ENCODE peak calls at places on chromosomes 16 and 17, in eight cellular contexts. N is body of pancreas, X is cardiac muscle cell, L is neural progenitor cell, C is heart right ventricle, E is endodermal cell, Y is GM23248, U is ascending aorta. R is an unnamed sample.

GRCh38 chr16:62596101-62596500 is 559.9 kb upstream of the CDH8 start:
- DNase-seq in N (no peak), X (no peak), L (peak), C (no peak), E (no peak), Y (no peak), U (no peak), R (no peak)

GRCh38 chr16:82138478-82139285 is 31.3 kb downstream of the MPHOSPH6 start:
- DNase-seq in N (no peak), X (no peak), L (no peak), C (no peak), E (no peak), Y (no peak), U (no peak), R (peak)

GRCh38 chr17:9087921-9088320 is 66.6 kb downstream of the NTN1 start:
- DNase-seq in N (no peak), X (no peak), L (no peak), C (no peak), E (peak), Y (no peak), U (no peak), R (no peak)

GRCh38 chr16:30896890-30897730 is 696 bp downstream of the CTF1 start:
- DNase-seq in N (peak), X (peak), L (peak), C (peak), E (peak), Y (peak), U (peak), R (peak)

GRCh38 chr17:2017274-2017941 is 7.7 kb downstream of the RTN4RL1 start:
- DNase-seq in N (no peak), X (no peak), L (no peak), C (no peak), E (no peak), Y (no peak), U (no peak), R (peak)

GRCh38 chr16:47574091-47575054 is 113.2 kb downstream of the PHKB start:
- DNase-seq in N (no peak), X (peak), L (peak), C (no peak), E (no peak), Y (peak), U (no peak), R (no peak)

GRCh38 chr17:43517161-43517560 is 29.0 kb downstream of the ETV4 start:
- DNase-seq in N (no peak), X (no peak), L (no peak), C (no peak), E (no peak), Y (peak), U (no peak), R (no peak)

GRCh38 chr16:30458561-30459394 is 13.1 kb upstream of the SEPHS2 start:
- DNase-seq in N (peak), X (no peak), L (no peak), C (peak), E (no peak), Y (no peak), U (no peak), R (peak)

GRCh38 chr16:81723098-81723723 is 55.9 kb upstream of the PLCG2 start:
- DNase-seq in N (peak), X (peak), L (peak), C (no peak), E (no peak), Y (peak), U (no peak), R (peak)

GRCh38 chr17:73203135-73203787 is 10.4 kb downstream of the COG1 start:
- DNase-seq in N (peak), X (peak), L (no peak), C (no peak), E (no peak), Y (no peak), U (no peak), R (peak)

GRCh38 chr16:9666834-9667480 is 515.3 kb downstream of the GRIN2A start:
- DNase-seq in N (no peak), X (no peak), L (no peak), C (no peak), E (no peak), Y (no peak), U (no peak), R (no peak)

GRCh38 chr16:24980077-24980793 is 34.9 kb downstream of the ARHGAP17 start:
- DNase-seq in N (no peak), X (no peak), L (no peak), C (no peak), E (peak), Y (peak), U (peak), R (no peak)

GRCh38 chr17:3750926-3751325 is 27.2 kb downstream of the HASPIN start:
- DNase-seq in N (no peak), X (no peak), L (no peak), C (no peak), E (no peak), Y (no peak), U (no peak), R (peak)

GRCh38 chr17:74125160-74125559 is 78.3 kb upstream of the RPL38 start:
- DNase-seq in N (no peak), X (no peak), L (no peak), C (no peak), E (peak), Y (no peak), U (no peak), R (no peak)

GRCh38 chr16:3158498-3159314 is 23.9 kb downstream of the ZNF213 start:
- DNase-seq in N (peak), X (peak), L (peak), C (peak), E (peak), Y (peak), U (peak), R (peak)

GRCh38 chr16:31373235-31373634 is 18.3 kb downstream of the ITGAX start:
- DNase-seq in N (no peak), X (no peak), L (no peak), C (no peak), E (no peak), Y (no peak), U (no peak), R (no peak)

GRCh38 chr17:21522755-21523154 is 146.6 kb downstream of the KCNJ12 start:
- DNase-seq in N (no peak), X (no peak), L (no peak), C (no peak), E (peak), Y (no peak), U (no peak), R (no peak)

GRCh38 chr17:51391992-51392654 is 131.8 kb downstream of the UTP18 start:
- DNase-seq in N (no peak), X (no peak), L (no peak), C (no peak), E (peak), Y (no peak), U (no peak), R (no peak)

GRCh38 chr17:1485748-1486376 is 6.6 kb downstream of the MYO1C start:
- DNase-seq in N (peak), X (peak), L (peak), C (peak), E (peak), Y (peak), U (peak), R (peak)

GRCh38 chr17:39667262-39668140 is 752 bp upstream of the PNMT start:
- DNase-seq in N (no peak), X (no peak), L (peak), C (peak), E (peak), Y (peak), U (no peak), R (no peak)

GRCh38 chr16:68951991-68952877 is 108.9 kb downstream of the TANGO6 start:
- DNase-seq in N (no peak), X (no peak), L (no peak), C (no peak), E (no peak), Y (peak), U (no peak), R (no peak)

GRCh38 chr16:14310519-14310991 is 239.4 kb downstream of the MRTFB start:
- DNase-seq in N (no peak), X (peak), L (peak), C (no peak), E (peak), Y (peak), U (no peak), R (no peak)

GRCh38 chr16:15404792-15405191 is 9.2 kb downstream of the MPV17L start:
- DNase-seq in N (peak), X (no peak), L (no peak), C (no peak), E (no peak), Y (peak), U (peak), R (no peak)

GRCh38 chr17:975321-975982 is 4.1 kb downstream of the NXN start:
- DNase-seq in N (no peak), X (no peak), L (no peak), C (no peak), E (no peak), Y (peak), U (no peak), R (no peak)

GRCh38 chr16:67641779-67642708 is 2.9 kb upstream of the CARMIL2 start:
- DNase-seq in N (peak), X (peak), L (no peak), C (peak), E (no peak), Y (peak), U (peak), R (peak)

GRCh38 chr17:63929860-63930766 is 2.0 kb downstream of the CD79B start:
- DNase-seq in N (peak), X (peak), L (no peak), C (no peak), E (no peak), Y (no peak), U (no peak), R (no peak)

GRCh38 chr16:85615852-85616607 is 2.9 kb downstream of the GSE1 start:
- DNase-seq in N (peak), X (peak), L (peak), C (peak), E (peak), Y (peak), U (peak), R (peak)

GRCh38 chr16:85231959-85232358 is 119.7 kb upstream of the CIBAR2 start:
- DNase-seq in N (no peak), X (peak), L (no peak), C (peak), E (no peak), Y (peak), U (no peak), R (no peak)

GRCh38 chr16:3961449-3961849 is 80.9 kb upstream of the CREBBP start:
- DNase-seq in N (peak), X (no peak), L (no peak), C (no peak), E (peak), Y (peak), U (no peak), R (no peak)

GRCh38 chr16:80623376-80623775 is 82.6 kb downstream of the DYNLRB2 start:
- DNase-seq in N (no peak), X (peak), L (no peak), C (no peak), E (peak), Y (no peak), U (no peak), R (no peak)

GRCh38 chr16:24170407-24170806 is 85.7 kb upstream of the CACNG3 start:
- DNase-seq in N (no peak), X (no peak), L (no peak), C (no peak), E (no peak), Y (no peak), U (no peak), R (no peak)

GRCh38 chr16:23836404-23837291 is 865 bp downstream of the PRKCB start:
- DNase-seq in N (no peak), X (no peak), L (peak), C (peak), E (peak), Y (no peak), U (no peak), R (peak)

GRCh38 chr16:64589836-64590235 is 532.0 kb downstream of the CDH11 start:
- DNase-seq in N (no peak), X (peak), L (no peak), C (no peak), E (no peak), Y (peak), U (no peak), R (no peak)

GRCh38 chr17:9958586-9959281 is 53.7 kb upstream of the RCVRN start:
- DNase-seq in N (no peak), X (no peak), L (peak), C (no peak), E (no peak), Y (no peak), U (no peak), R (no peak)

DNA sequence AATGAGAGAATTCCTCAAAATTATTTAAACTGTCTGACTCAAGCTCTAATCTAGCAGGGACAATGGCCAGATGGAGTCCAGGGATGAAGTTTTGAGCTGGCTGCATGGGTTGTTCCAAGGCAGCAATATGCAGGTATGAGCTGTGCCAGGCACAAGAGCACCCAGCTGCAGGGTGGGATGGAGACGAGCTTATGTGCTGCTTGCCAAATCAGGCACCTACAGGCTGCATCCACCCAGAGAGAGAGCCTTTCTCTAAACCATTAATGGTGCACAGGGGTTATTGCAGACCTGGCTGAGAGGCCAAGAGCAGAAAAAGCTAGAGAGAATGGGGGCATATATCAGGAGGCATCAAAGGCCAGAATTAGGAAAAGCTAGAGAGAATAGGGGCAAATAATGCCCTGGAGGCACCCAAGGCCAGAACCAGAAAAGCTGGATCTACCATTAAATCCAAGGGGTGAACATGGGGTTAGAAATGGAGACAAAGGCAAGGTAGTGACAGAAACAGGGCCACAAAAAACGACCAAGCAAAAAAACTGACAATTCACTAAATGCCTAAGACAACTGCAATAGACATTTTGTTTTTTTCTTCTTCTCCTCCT is 11.0 kb downstream of the KRT33A start:
- DNase-seq in N (no peak), X (no peak), L (no peak), C (no peak), E (no peak), Y (no peak), U (no peak), R (no peak)
- H3K27ac ChIP-seq in N (no peak), X (no peak), L (no peak), C (no peak), E (no peak), Y (no peak), U (no peak), R (no peak)

GRCh38 chr16:49461517-49461951 is 87.9 kb downstream of the C16orf78 start:
- DNase-seq in N (no peak), X (no peak), L (no peak), C (no peak), E (peak), Y (no peak), U (peak), R (no peak)
- H3K27ac ChIP-seq in N (no peak), X (no peak), L (no peak), C (no peak), E (no peak), Y (no peak), U (no peak), R (no peak)

GRCh38 chr16:53789159-53789558 is 85.2 kb downstream of the FTO start:
- DNase-seq in N (no peak), X (peak), L (no peak), C (no peak), E (no peak), Y (peak), U (no peak), R (no peak)
- H3K27ac ChIP-seq in N (no peak), X (no peak), L (no peak), C (no peak), E (no peak), Y (peak), U (no peak), R (no peak)

DNA sequence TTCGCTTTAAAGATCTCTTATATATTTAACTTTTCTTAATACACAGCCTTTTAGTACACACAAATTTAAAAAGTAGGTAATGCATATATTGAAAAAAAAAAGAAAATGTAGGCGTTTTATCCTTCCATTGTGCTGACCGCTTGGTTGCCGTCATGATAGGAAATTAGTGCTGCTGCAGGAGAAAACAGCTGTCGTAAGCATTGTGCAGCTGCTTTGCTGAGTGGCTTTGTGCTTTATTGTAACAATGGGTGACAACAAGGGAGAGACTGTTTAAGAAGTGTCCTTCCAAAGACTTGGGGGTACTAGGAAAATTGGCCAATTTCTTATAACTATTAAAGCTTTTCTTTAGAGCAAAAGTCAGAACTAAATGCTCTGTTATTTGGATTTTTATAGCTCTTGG is 5.0 kb downstream of the HERPUD1 start:
- DNase-seq in N (no peak), X (no peak), L (no peak), C (no peak), E (no peak), Y (no peak), U (no peak), R (no peak)
- H3K27ac ChIP-seq in N (peak), X (no peak), L (no peak), C (no peak), E (no peak), Y (peak), U (no peak), R (no peak)

GRCh38 chr17:78868391-78868790 is 27.8 kb upstream of the USP36 start:
- DNase-seq in N (no peak), X (no peak), L (no peak), C (no peak), E (no peak), Y (peak), U (no peak), R (no peak)
- H3K27ac ChIP-seq in N (no peak), X (no peak), L (no peak), C (no peak), E (no peak), Y (peak), U (peak), R (no peak)

GRCh38 chr17:55567240-55568216 is 56.3 kb upstream of the SMIM36 start:
- DNase-seq in N (peak), X (peak), L (no peak), C (peak), E (no peak), Y (no peak), U (no peak), R (no peak)
- H3K27ac ChIP-seq in N (no peak), X (peak), L (no peak), C (no peak), E (no peak), Y (no peak), U (no peak), R (no peak)

GRCh38 chr16:66381585-66382170 is 15.2 kb downstream of the CDH5 start:
- DNase-seq in N (no peak), X (no peak), L (no peak), C (no peak), E (no peak), Y (no peak), U (no peak), R (no peak)
- H3K27ac ChIP-seq in N (peak), X (no peak), L (no peak), C (peak), E (no peak), Y (no peak), U (no peak), R (peak)